ENCODE peak calls at places on chromosomes 2 and 18, in six cellular contexts. U is A549, I is HepG2, Z is H1, D is K562, R is SK-N-SH. P is an unnamed sample.

GRCh38 chr18:62209046-62209445 is 22.0 kb downstream of the RELCH start:
- DNase-seq in U (no peak), I (no peak), D (no peak), R (no peak), Z (no peak), P (no peak)

GRCh38 chr2:98121149-98121548 is 34.2 kb downstream of the VWA3B start:
- DNase-seq in U (no peak), R (no peak), I (no peak), Z (no peak), D (no peak), P (no peak)

GRCh38 chr2:72533767-72534166 is 292.1 kb downstream of the EXOC6B start:
- DNase-seq in I (no peak), D (no peak), U (no peak), R (no peak), Z (no peak), P (no peak)

GRCh38 chr18:12035481-12035880 is 54.2 kb downstream of the IMPA2 start:
- DNase-seq in R (no peak), I (no peak), D (no peak), U (no peak), Z (peak; percentile 39), P (no peak)

GRCh38 chr2:95022309-95023221 is 2.9 kb upstream of the MAL start:
- DNase-seq in I (peak; percentile 53), R (peak; percentile 85), Z (peak; percentile 94), D (peak; percentile 78), U (peak; percentile 67), P (peak; percentile 69)

GRCh38 chr2:20642026-20642971 is 8.6 kb downstream of the HS1BP3 start:
- DNase-seq in D (peak; percentile 82), I (peak; percentile 64), R (peak; percentile 99), U (peak; percentile 95), Z (peak; percentile 91), P (no peak)

GRCh38 chr2:189613650-189614420 is 33.2 kb upstream of the SLC40A1 start:
- DNase-seq in I (no peak), U (no peak), D (no peak), R (peak; percentile 5), Z (no peak), P (no peak)

GRCh38 chr18:11984091-11984490 is 2.8 kb downstream of the IMPA2 start:
- DNase-seq in R (no peak), I (no peak), U (no peak), Z (no peak), D (no peak), P (no peak)

GRCh38 chr2:18398833-18399232 is 161.6 kb downstream of the RDH14 start:
- DNase-seq in R (no peak), D (no peak), Z (no peak), I (no peak), U (no peak), P (no peak)

GRCh38 chr2:160910681-160911080 is 249.5 kb upstream of the TANK start:
- DNase-seq in R (peak; percentile 15), I (no peak), U (no peak), Z (no peak), D (no peak), P (no peak)

GRCh38 chr2:30934071-30934470 is 126.8 kb upstream of the CAPN13 start:
- DNase-seq in Z (no peak), I (no peak), D (no peak), U (no peak), R (no peak), P (no peak)

GRCh38 chr2:119155633-119156032 is 2.9 kb downstream of the C1QL2 start:
- DNase-seq in I (no peak), R (no peak), D (no peak), Z (no peak), U (no peak), P (no peak)

GRCh38 chr2:128411431-128411830 is 92.8 kb upstream of the HS6ST1 start:
- DNase-seq in Z (peak; percentile 27), R (peak; percentile 18), U (no peak), D (no peak), I (no peak), P (no peak)

GRCh38 chr2:127083819-127084503 is 23.0 kb downstream of the BIN1 start:
- DNase-seq in Z (no peak), U (no peak), R (no peak), I (no peak), D (no peak), P (no peak)

GRCh38 chr18:21458322-21458721 is 142.2 kb downstream of the ESCO1 start:
- DNase-seq in D (no peak), R (no peak), U (no peak), Z (no peak), I (no peak), P (no peak)

GRCh38 chr2:33133436-33133835 is 186.7 kb downstream of the LTBP1 start:
- DNase-seq in U (no peak), R (no peak), I (no peak), Z (no peak), D (no peak), P (no peak)

GRCh38 chr2:71923887-71924533 is 223.7 kb downstream of the CYP26B1 start:
- DNase-seq in U (peak; percentile 77), D (peak; percentile 76), Z (peak; percentile 80), R (peak; percentile 73), I (peak; percentile 76), P (peak; percentile 2)

GRCh38 chr2:62787381-62787780 is 81.9 kb downstream of the EHBP1 start:
- DNase-seq in U (no peak), D (no peak), I (no peak), R (peak; percentile 31), Z (no peak), P (no peak)

GRCh38 chr2:133200684-133201421 is 367.4 kb downstream of the NCKAP5 start:
- DNase-seq in Z (no peak), R (no peak), U (peak; percentile 69), I (no peak), D (no peak), P (no peak)

GRCh38 chr2:109260886-109261700 is 132.1 kb downstream of the SH3RF3 start:
- DNase-seq in R (no peak), I (peak; percentile 23), D (no peak), U (no peak), Z (no peak), P (no peak)

GRCh38 chr2:105376789-105377231 is 22.0 kb downstream of the FHL2 start:
- DNase-seq in U (no peak), I (no peak), Z (no peak), D (no peak), R (no peak), P (no peak)

GRCh38 chr2:85541753-85542457 is 2.9 kb downstream of the MAT2A start:
- DNase-seq in Z (no peak), U (no peak), I (no peak), R (no peak), D (no peak), P (no peak)

GRCh38 chr18:3051718-3052410 is 38.9 kb upstream of the LPIN2 start:
- DNase-seq in U (peak; percentile 23), R (no peak), I (peak; percentile 99), D (no peak), Z (no peak), P (no peak)

GRCh38 chr18:65750421-65751144 is at the start of gene CDH7:
- DNase-seq in D (no peak), R (peak; percentile 72), U (no peak), I (no peak), Z (peak; percentile 77), P (no peak)

GRCh38 chr2:40168546-40168945 is 283.3 kb downstream of the SLC8A1 start:
- DNase-seq in I (no peak), R (no peak), D (no peak), U (no peak), Z (no peak), P (no peak)

GRCh38 chr2:195535911-195536522 is 121.0 kb upstream of the SLC39A10 start:
- DNase-seq in I (no peak), D (no peak), U (no peak), Z (no peak), R (no peak), P (peak; percentile 92)

GRCh38 chr2:180208841-180209240 is 201.7 kb upstream of the CWC22 start:
- DNase-seq in R (no peak), U (no peak), D (no peak), I (no peak), Z (no peak), P (no peak)
- TF ChIP-seq CHD2 in R (no peak), U (no peak), D (no peak), I (no peak), Z (no peak), P (no peak)

GRCh38 chr18:50330176-50330575 is 42.7 kb upstream of the CXXC1 start:
- DNase-seq in D (no peak), U (no peak), R (no peak), Z (no peak), I (no peak), P (no peak)

GRCh38 chr18:50334546-50335152 is 40.2 kb upstream of the SKA1 start:
- DNase-seq in D (no peak), R (no peak), I (no peak), Z (no peak), U (no peak), P (peak; percentile 71)

GRCh38 chr18:50327983-50328382 is 40.5 kb upstream of the CXXC1 start:
- DNase-seq in Z (no peak), I (no peak), U (no peak), D (no peak), R (no peak), P (no peak)

DNA sequence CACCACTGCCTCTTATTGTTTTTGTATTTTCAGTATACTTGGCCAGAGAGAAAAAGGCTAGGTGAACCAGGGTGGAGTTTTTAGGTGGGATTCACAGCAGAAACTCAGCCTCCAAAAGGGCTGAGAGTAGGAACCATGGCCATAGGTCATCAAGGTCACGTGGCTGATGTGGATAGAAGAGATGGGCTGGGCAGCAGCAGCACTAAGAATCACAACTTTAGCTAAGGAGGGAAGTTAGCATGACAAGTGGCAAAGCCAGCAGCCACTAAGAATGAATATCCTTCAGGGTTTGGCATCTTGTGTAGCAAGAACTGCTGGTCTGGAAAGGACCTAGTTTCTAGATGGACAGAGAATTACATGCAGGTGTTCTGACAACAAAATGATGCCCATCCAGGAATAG is 43.2 kb upstream of the SKA1 start:
- DNase-seq in D (no peak), Z (no peak), R (no peak), U (no peak), I (no peak), P (no peak)
- TF ChIP-seq CTCF in D (no peak), Z (no peak), R (no peak), U (no peak), I (no peak), P (no peak)

GRCh38 chr2:96145028-96145939 is at the start of gene DUSP2:
- DNase-seq in I (no peak), U (peak; percentile 18), R (no peak), Z (peak; percentile 81), D (no peak), P (peak; percentile 85)
- TF ChIP-seq CHD2 in I (no peak), U (no peak), R (no peak), Z (no peak), D (no peak), P (no peak)

GRCh38 chr2:27027211-27027651 is 5.5 kb upstream of the TMEM214 start:
- DNase-seq in U (no peak), Z (no peak), R (no peak), D (no peak), I (no peak), P (no peak)

GRCh38 chr2:27033253-27033852 is 588 bp downstream of the TMEM214 start:
- DNase-seq in Z (no peak), U (no peak), R (no peak), D (no peak), I (no peak), P (no peak)

GRCh38 chr2:27029051-27029450 is 3.7 kb upstream of the TMEM214 start:
- DNase-seq in R (no peak), D (no peak), Z (no peak), U (no peak), I (no peak), P (no peak)

GRCh38 chr2:27038012-27038411 is 5.2 kb downstream of the TMEM214 start:
- DNase-seq in U (no peak), D (no peak), Z (no peak), I (no peak), R (no peak), P (no peak)

GRCh38 chr2:27032495-27033252 is at the start of gene TMEM214:
- DNase-seq in U (peak; percentile 95), R (peak; percentile 99), I (peak; percentile 85), Z (peak; percentile 89), D (peak; percentile 91), P (peak; percentile 39)
- TF ChIP-seq CTCF in U (no peak), R (no peak), I (peak; percentile 6), Z (no peak), D (peak; percentile 21), P (no peak)

P was measured in GM12878.